ENCODE peak calls at places on chromosomes 2 and 18, in nine cellular contexts. U is GM23248; H is mucosa of descending colon; C is HFF-Myc; W is stimulated activated CD4-positive, alpha-beta T cell treated with anti-CD3 and anti-CD28 coated beads, Interleukin-2, amount 100 ng/mL, for 4 hours; S is epithelial cell of esophagus; I is activated effector memory CD4-positive, alpha-beta T cell treated with Interleukin-2 at 50 U/mL for 16 hours; E is ACHN; F is mesendoderm. D is an unnamed sample.
A peak's percentile ranks its signal among the peaks of the same experiment; 100 is the strongest.

GRCh38 chr2:218428846-218429558 is 10.1 kb downstream of the VIL1 start:
- DNase-seq in S (no peak), U (no peak), I (no peak), C (no peak), W (no peak), F (no peak), E (no peak), H (no peak), D (no peak)

GRCh38 chr2:20634430-20635095 is 16.3 kb downstream of the HS1BP3 start:
- DNase-seq in W (no peak), E (peak; percentile 30), F (no peak), C (no peak), H (peak; percentile 39), U (peak; percentile 64), I (no peak), S (peak; percentile 75), D (peak; percentile 62)

GRCh38 chr2:109213646-109214417 is 84.8 kb downstream of the SH3RF3 start:
- DNase-seq in W (peak; percentile 44), I (peak; percentile 20), S (peak; percentile 41), U (peak; percentile 86), C (peak; percentile 62), H (no peak), F (no peak), E (no peak), D (peak; percentile 100)

GRCh38 chr2:207103132-207103531 is 62.6 kb downstream of the KLF7 start:
- DNase-seq in F (peak; percentile 79), E (no peak), C (no peak), S (peak; percentile 45), I (no peak), U (peak; percentile 41), W (no peak), H (no peak), D (no peak)

GRCh38 chr2:170736628-170737027 is 21.5 kb downstream of the SP5 start:
- DNase-seq in F (no peak), W (no peak), S (no peak), C (no peak), I (no peak), H (no peak), E (no peak), U (no peak), D (no peak)

GRCh38 chr2:65710779-65711295 is 278.4 kb upstream of the SPRED2 start:
- DNase-seq in U (peak; percentile 9), F (peak; percentile 73), S (peak; percentile 41), C (peak; percentile 11), I (no peak), E (peak; percentile 29), H (no peak), W (no peak), D (peak; percentile 34)

GRCh38 chr2:234146087-234146826 is 95.8 kb downstream of the SPP2 start:
- DNase-seq in S (peak; percentile 74), I (no peak), C (peak; percentile 77), F (no peak), H (no peak), E (peak; percentile 93), W (no peak), U (peak; percentile 85), D (peak; percentile 79)

GRCh38 chr2:183032200-183032794 is 6.0 kb downstream of the NCKAP1 start:
- DNase-seq in C (no peak), E (no peak), S (peak; percentile 67), H (no peak), F (no peak), W (no peak), I (no peak), U (peak; percentile 48), D (peak; percentile 70)

GRCh38 chr2:128466377-128467175 is 147.9 kb upstream of the HS6ST1 start:
- DNase-seq in W (no peak), H (no peak), U (peak; percentile 33), E (no peak), S (no peak), F (no peak), I (no peak), C (no peak), D (no peak)

GRCh38 chr2:201966691-201967388 is 66.8 kb upstream of the FZD7 start:
- DNase-seq in F (no peak), U (no peak), C (no peak), E (peak; percentile 6), H (no peak), W (no peak), I (no peak), S (peak; percentile 61), D (no peak)

GRCh38 chr18:76764296-76764901 is 58.0 kb upstream of the ZNF236 start:
- DNase-seq in I (no peak), F (no peak), U (no peak), C (no peak), H (no peak), E (no peak), W (no peak), S (no peak), D (no peak)

GRCh38 chr2:230849633-230850357 is 14.9 kb upstream of the ITM2C start:
- DNase-seq in F (peak; percentile 86), W (peak; percentile 58), S (peak; percentile 45), I (peak; percentile 52), C (no peak), U (peak; percentile 30), E (no peak), H (peak; percentile 72), D (peak; percentile 26)

GRCh38 chr18:70578480-70578879 is 289.6 kb downstream of the SOCS6 start:
- DNase-seq in E (no peak), U (no peak), I (no peak), W (no peak), S (no peak), C (no peak), H (peak; percentile 7), F (peak; percentile 67), D (no peak)

GRCh38 chr2:136360790-136361189 is 242.8 kb upstream of the CXCR4 start:
- DNase-seq in S (no peak), I (no peak), C (no peak), E (no peak), W (no peak), H (no peak), F (no peak), U (no peak), D (no peak)

GRCh38 chr2:119431976-119432881 is 575 bp downstream of the TMEM37 start:
- DNase-seq in C (no peak), I (no peak), E (peak; percentile 51), W (no peak), F (peak; percentile 48), S (peak; percentile 14), H (no peak), U (peak; percentile 57), D (peak; percentile 34)

D was measured in fibroblast of villous mesenchyme.